ENCODE peak calls at places on chromosome 12, in five cellular contexts. I is GM23248, J is IMR-90, K is astrocyte of the spinal cord, U is tibial artery. Z is an unnamed sample.
A peak's percentile ranks its signal among the peaks of the same experiment; 100 is the strongest.

GRCh38 chr12:2101359-2101758 is 48.6 kb downstream of the CACNA1C start:
- DNase-seq in J (no peak), K (no peak), U (peak; percentile 59), I (no peak), Z (no peak)

GRCh38 chr12:57188090-57188425 is 28.5 kb upstream of the NXPH4 start:
- DNase-seq in U (no peak), I (no peak), J (no peak), K (no peak), Z (no peak)

GRCh38 chr12:120145164-120145563 is 28.6 kb upstream of the RAB35 start:
- DNase-seq in K (no peak), I (no peak), J (no peak), U (no peak), Z (no peak)

GRCh38 chr12:82688619-82689018 is 1.9 kb downstream of the TMTC2 start:
- DNase-seq in K (no peak), J (no peak), I (no peak), U (no peak), Z (no peak)

GRCh38 chr12:119864591-119864990 is 12.5 kb downstream of the CIT start:
- DNase-seq in I (no peak), K (no peak), J (no peak), U (no peak), Z (no peak)

GRCh38 chr12:90979936-90980335 is 24.8 kb downstream of the EPYC start:
- DNase-seq in I (peak; percentile 45), K (no peak), J (peak; percentile 49), U (no peak), Z (no peak)

GRCh38 chr12:105740970-105741725 is 397.6 kb downstream of the NUAK1 start:
- DNase-seq in J (peak; percentile 30), I (peak; percentile 83), U (peak; percentile 69), K (peak; percentile 35), Z (peak; percentile 55)

GRCh38 chr12:45912774-45913173 is 77.6 kb downstream of the SCAF11 start:
- DNase-seq in U (no peak), K (no peak), J (no peak), I (no peak), Z (no peak)

GRCh38 chr12:85633491-85633890 is 202.7 kb downstream of the RASSF9 start:
- DNase-seq in I (no peak), U (no peak), J (no peak), K (no peak), Z (no peak)

GRCh38 chr12:72610854-72611358 is 338.7 kb downstream of the TRHDE start:
- DNase-seq in I (no peak), J (no peak), K (no peak), U (no peak), Z (no peak)

GRCh38 chr12:92506891-92507290 is 195.9 kb upstream of the PLEKHG7 start:
- DNase-seq in I (no peak), J (no peak), U (no peak), K (no peak), Z (no peak)

GRCh38 chr12:107859367-107859766 is 84.9 kb downstream of the ASCL4 start:
- DNase-seq in U (no peak), J (no peak), I (no peak), K (no peak), Z (no peak)

GRCh38 chr12:107864235-107864634 is 89.7 kb downstream of the ASCL4 start:
- DNase-seq in U (no peak), K (no peak), J (no peak), I (no peak), Z (no peak)
- H3K4me3 ChIP-seq in U (no peak overlapping the region), K (no peak overlapping the region), J (no peak overlapping the region), I (no peak overlapping the region), Z (peak overlapping the region; percentile 22)

DNA sequence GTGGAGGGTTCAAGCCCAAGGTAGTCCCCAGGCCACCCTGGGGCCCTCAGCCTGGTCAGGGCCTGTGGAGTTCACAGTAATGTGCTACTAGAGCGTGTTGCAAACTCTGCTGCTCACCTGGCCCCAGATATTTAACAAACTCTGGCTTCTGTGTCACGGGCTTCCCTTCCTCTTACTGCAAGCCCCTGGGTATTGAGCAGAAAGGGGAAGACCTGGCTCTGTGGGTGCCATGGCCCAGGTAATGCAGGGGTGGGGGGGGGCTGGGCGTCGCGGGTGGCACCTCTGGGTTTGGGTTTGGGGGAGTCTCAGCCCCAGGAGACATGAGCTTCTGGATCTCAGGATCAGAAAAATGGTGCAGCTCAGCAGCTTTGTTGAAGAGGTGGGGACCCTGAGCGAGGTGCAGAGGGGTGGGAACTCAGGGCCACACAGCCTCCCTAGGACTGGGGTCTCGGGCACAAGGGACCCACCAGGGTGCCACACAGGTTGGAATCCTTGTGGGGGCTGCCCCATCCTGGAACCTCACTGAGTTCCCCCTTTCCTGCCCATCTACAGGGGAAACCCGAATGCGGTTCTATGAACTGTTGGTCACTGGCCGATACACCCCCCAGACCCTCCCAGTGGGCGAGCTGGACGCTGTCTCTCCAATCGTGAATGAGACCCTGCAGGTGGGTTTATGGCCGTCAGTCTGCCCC is 4.0 kb downstream of the SETD1B start:
- DNase-seq in U (no peak), J (no peak), K (no peak), I (no peak), Z (no peak)
- H3K4me3 ChIP-seq in U (no peak overlapping the region), J (no peak overlapping the region), K (no peak overlapping the region), I (no peak overlapping the region), Z (peak overlapping the region; percentile 86)

DNA sequence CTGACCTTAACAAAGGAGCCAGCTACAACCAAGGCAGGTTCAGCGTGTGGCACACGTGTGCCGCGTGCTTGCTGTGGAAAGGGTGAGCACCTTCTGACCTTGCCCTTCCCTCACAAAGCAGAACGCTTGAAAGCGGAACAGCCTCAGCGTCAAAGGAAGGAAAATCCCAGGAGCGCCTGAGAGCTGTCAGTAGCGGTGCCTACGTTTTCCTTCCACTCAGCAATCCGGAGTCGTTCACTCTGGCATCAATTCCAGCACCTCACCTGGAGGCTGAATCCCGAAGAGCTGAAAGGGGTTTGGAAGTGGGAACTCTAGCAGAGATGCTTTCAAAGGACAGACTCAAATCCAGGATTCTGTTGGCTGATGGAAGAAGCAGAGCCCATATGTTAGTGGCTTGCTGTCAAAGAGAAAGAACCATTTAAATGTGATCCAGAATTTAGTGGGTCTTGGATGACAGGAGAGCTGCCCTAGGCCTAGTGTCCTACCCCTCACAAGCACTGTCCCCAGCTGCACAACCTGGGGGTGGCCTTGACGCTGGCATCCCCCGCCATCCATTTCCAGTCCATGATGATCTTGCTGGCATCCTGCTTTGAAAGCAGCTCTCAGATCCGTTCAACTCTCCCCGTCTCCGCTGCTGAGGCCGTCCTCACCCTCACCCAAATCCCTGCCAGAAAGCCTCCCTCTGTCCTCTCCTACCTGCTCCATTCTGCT is 27.0 kb downstream of the CCDC92 start:
- DNase-seq in J (no peak), U (no peak), K (no peak), I (no peak), Z (no peak)
- H3K4me3 ChIP-seq in J (no peak overlapping the region), U (no peak overlapping the region), K (no peak overlapping the region), I (no peak overlapping the region), Z (no peak overlapping the region)

GRCh38 chr12:51855586-51856428 is 7.3 kb upstream of the FIGNL2 start:
- DNase-seq in I (peak; percentile 62), U (no peak), K (peak; percentile 20), J (peak; percentile 21), Z (no peak)
- H3K4me3 ChIP-seq in I (peak overlapping the region; percentile 65), U (no peak overlapping the region), K (peak overlapping the region; percentile 14), J (peak overlapping the region; percentile 29), Z (peak overlapping the region; percentile 44)

DNA sequence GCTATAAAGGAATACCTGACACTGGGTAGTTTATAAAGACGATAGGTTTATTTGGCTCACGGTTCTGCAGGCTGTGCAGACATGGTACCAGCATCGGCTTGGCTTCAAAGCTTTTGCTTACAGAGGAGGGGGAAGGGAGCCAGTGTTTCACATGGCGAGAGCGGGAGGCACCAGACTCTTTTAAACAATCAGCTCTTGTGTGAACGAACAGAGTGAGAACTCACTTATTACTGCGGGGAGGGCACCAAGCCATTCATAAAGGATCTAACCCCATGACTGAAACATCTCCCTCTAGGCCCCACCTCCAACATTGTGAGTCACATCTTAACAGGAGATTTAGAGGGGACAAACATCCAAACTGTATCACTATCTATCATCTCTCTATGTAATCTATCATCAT is 227.4 kb downstream of the TMEM132D start:
- DNase-seq in I (no peak), K (no peak), U (no peak), J (no peak), Z (no peak)
- H3K4me3 ChIP-seq in I (no peak overlapping the region), K (no peak overlapping the region), U (no peak overlapping the region), J (no peak overlapping the region), Z (no peak overlapping the region)

GRCh38 chr12:130163461-130164215 is 1.4 kb downstream of the FZD10 start:
- DNase-seq in I (no peak), K (no peak), U (peak; percentile 63), J (no peak), Z (no peak)

GRCh38 chr12:130162771-130163460 is 652 bp downstream of the FZD10 start:
- DNase-seq in J (no peak), U (peak; percentile 63), K (no peak), I (no peak), Z (no peak)

GRCh38 chr12:130164931-130165330 is 2.7 kb downstream of the FZD10 start:
- DNase-seq in K (no peak), I (no peak), U (peak; percentile 21), J (no peak), Z (no peak)

GRCh38 chr12:130162267-130162666 is at the start of gene FZD10:
- DNase-seq in J (no peak), I (peak; percentile 50), K (no peak), U (peak; percentile 71), Z (no peak)

DNA sequence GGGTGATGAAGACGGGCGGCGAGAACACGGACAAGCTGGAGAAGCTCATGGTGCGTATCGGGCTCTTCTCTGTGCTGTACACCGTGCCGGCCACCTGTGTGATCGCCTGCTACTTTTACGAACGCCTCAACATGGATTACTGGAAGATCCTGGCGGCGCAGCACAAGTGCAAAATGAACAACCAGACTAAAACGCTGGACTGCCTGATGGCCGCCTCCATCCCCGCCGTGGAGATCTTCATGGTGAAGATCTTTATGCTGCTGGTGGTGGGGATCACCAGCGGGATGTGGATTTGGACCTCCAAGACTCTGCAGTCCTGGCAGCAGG is 1.9 kb downstream of the FZD10 start:
- DNase-seq in K (no peak), J (no peak), I (no peak), U (peak; percentile 27), Z (no peak)
- H3K4me3 ChIP-seq in K (no peak overlapping the region), J (no peak overlapping the region), I (no peak overlapping the region), U (no peak overlapping the region), Z (no peak overlapping the region)

GRCh38 chr12:53973093-53974042 is at the start of gene HOXC11:
- DNase-seq in U (peak; percentile 89), J (no peak), I (peak; percentile 52), K (no peak), Z (peak; percentile 73)

GRCh38 chr12:53971129-53971528 is 1.8 kb upstream of the HOXC11 start:
- DNase-seq in U (no peak), K (no peak), J (no peak), I (no peak), Z (no peak)

GRCh38 chr12:53971686-53972085 is 1.2 kb upstream of the HOXC11 start:
- DNase-seq in U (no peak), I (no peak), J (no peak), K (no peak), Z (no peak)

GRCh38 chr12:53972152-53972702 is 699 bp upstream of the HOXC11 start:
- DNase-seq in U (peak; percentile 82), J (no peak), I (peak; percentile 70), K (no peak), Z (peak; percentile 44)

DNA sequence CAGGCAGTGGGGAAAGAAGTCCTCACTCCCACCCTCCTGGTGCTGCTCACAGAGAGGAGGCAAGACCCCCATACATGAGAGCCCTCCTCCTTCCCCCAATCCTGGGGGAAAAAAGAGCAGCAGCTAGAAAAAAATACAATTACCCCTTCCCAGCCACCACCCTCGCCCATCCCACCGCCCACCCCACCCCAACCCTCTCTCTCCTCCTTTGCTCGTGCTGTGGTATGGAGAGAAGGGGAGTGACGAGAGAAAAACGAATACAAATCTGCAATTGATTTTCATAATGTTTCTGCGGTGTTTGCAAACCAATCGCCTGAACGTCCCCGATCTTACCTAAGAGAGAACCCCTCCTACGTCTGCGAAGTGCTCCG is 219 bp upstream of the HOXC11 start:
- DNase-seq in K (no peak), U (no peak), I (no peak), J (no peak), Z (no peak)
- H3K4me3 ChIP-seq in K (no peak overlapping the region), U (peak overlapping the region; percentile 75), I (no peak overlapping the region), J (no peak overlapping the region), Z (peak overlapping the region; percentile 69)